ENCODE peak calls at places on chromosomes 3 and 15, in seven cellular contexts. C, Q, D, K, M, Y and L are unnamed samples.

GRCh38 chr15:69414702-69415161 is 583 bp downstream of the KIF23 start:
- DNase-seq in C (peak), M (peak), Q (peak), Y (peak), K (no peak), D (peak), L (peak)

GRCh38 chr3:192901435-192901834 is 16.2 kb downstream of the MB21D2 start:
- DNase-seq in D (no peak), K (no peak), Q (no peak), M (peak), Y (no peak), C (peak), L (no peak)

GRCh38 chr3:158058775-158059174 is 47.4 kb downstream of the SHOX2 start:
- DNase-seq in Q (no peak), M (no peak), C (no peak), D (no peak), K (no peak), Y (no peak), L (no peak)

GRCh38 chr3:119524931-119525662 is 26.8 kb downstream of the TIMMDC1 start:
- DNase-seq in D (peak), Q (peak), Y (no peak), K (no peak), M (no peak), C (no peak), L (no peak)

GRCh38 chr15:76058714-76059319 is 968 bp upstream of the TMEM266 start:
- DNase-seq in M (peak), D (no peak), C (no peak), K (no peak), Y (no peak), Q (peak), L (no peak)

GRCh38 chr3:132318451-132318850 is 1.2 kb downstream of the ACP3 start:
- DNase-seq in K (no peak), Q (no peak), Y (no peak), C (no peak), D (no peak), M (peak), L (no peak)

GRCh38 chr3:158801200-158801599 is 654 bp upstream of the MFSD1 start:
- DNase-seq in D (no peak), K (no peak), Q (peak), C (no peak), M (no peak), Y (no peak), L (no peak)

GRCh38 chr15:62928996-62929350 is 113.6 kb upstream of the TPM1 start:
- DNase-seq in C (peak), Q (no peak), D (no peak), M (peak), K (no peak), Y (no peak), L (no peak)

GRCh38 chr3:94784274-94784673 is 721.4 kb downstream of the NSUN3 start:
- DNase-seq in K (no peak), Q (no peak), Y (no peak), C (no peak), D (no peak), M (no peak), L (no peak)

GRCh38 chr15:73989001-73989798 is 2.9 kb downstream of the STOML1 start:
- DNase-seq in M (peak), C (no peak), D (no peak), Y (no peak), Q (no peak), K (no peak), L (no peak)

GRCh38 chr15:92524161-92524560 is 130.5 kb downstream of the ST8SIA2 start:
- DNase-seq in Q (no peak), K (no peak), Y (no peak), D (no peak), M (no peak), C (no peak), L (no peak)

GRCh38 chr3:185701891-185702563 is 115.9 kb downstream of the SENP2 start:
- DNase-seq in Y (no peak), C (no peak), Q (peak), K (no peak), M (no peak), D (no peak), L (no peak)

GRCh38 chr3:140050977-140051957 is 116.3 kb downstream of the CLSTN2 start:
- DNase-seq in C (no peak), Q (peak), M (no peak), D (no peak), K (no peak), Y (no peak), L (no peak)
- TF ChIP-seq CTCF in C (peak), Q (peak), M (peak), D (no peak), K (no peak), Y (no peak), L (peak)

DNA sequence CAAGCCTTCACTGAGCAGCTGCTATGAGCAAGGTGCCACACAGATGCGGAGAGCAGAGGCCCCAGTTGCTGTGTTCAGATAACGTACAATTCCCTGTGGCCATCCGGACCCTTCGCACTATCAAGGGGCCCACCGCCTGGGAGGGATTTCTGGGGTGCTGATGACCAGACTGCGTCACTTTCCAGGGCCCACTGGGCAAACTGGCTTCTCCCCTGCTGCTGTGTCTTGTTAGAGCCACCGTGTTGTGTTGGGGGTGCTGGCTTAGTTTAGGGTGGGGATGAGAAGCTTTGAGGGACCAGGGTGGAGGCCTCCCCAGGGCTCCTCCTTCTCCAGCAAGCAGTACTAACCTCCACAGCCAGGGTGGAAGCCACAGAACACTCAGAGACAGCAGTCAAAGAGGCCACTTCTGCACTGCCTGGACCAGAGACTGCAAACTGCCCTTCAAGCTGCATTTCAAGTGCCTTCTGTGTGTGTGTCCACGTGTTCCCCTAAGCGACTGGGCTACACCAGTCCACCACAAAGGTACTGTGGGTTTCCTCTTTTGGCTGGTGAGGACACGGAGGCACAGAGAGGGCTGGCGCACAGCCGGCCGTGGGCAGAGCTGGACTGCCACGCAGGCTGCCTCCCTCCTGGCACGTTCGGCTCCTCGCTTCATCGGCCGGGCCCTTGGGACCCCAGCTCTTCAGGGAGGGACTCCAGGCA is 61.1 kb downstream of the MGLL start:
- DNase-seq in Q (no peak), M (no peak), K (no peak), Y (peak), C (no peak), D (no peak), L (no peak)
- TF ChIP-seq CTCF in Q (no peak), M (no peak), K (no peak), Y (peak), C (no peak), D (no peak), L (no peak)

GRCh38 chr15:57109005-57109404 is 190.6 kb downstream of the TCF12 start:
- DNase-seq in Q (no peak), D (no peak), Y (no peak), M (no peak), K (no peak), C (no peak), L (no peak)

GRCh38 chr15:57114070-57114469 is 195.6 kb downstream of the TCF12 start:
- DNase-seq in K (no peak), D (no peak), M (peak), Y (no peak), Q (no peak), C (no peak), L (no peak)

GRCh38 chr15:57112178-57112577 is 193.7 kb downstream of the TCF12 start:
- DNase-seq in M (no peak), D (no peak), C (no peak), Y (no peak), K (no peak), Q (peak), L (no peak)

DNA sequence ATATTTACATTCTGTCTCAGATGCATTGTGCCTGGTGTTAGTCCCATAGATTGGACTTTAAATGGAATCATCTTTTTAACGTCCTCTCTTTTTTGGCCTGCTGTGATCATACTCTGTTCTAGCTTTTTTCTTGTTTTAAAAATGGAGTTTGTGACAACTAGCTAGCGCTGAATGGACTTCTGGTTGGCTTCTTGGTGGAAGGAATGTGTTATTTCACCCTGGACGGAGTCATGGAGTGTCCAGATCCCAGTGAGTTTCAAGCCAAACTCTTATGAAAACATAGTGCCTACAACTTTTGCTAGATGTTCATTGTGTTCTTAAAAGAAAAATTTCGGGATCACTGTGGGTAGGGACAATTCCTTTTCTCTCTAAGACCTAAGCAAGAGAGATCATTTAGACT is 192.6 kb downstream of the TCF12 start:
- DNase-seq in C (no peak), D (no peak), K (no peak), M (no peak), Q (peak), Y (no peak), L (no peak)
- TF ChIP-seq CTCF in C (no peak), D (no peak), K (no peak), M (peak), Q (no peak), Y (no peak), L (peak)

DNA sequence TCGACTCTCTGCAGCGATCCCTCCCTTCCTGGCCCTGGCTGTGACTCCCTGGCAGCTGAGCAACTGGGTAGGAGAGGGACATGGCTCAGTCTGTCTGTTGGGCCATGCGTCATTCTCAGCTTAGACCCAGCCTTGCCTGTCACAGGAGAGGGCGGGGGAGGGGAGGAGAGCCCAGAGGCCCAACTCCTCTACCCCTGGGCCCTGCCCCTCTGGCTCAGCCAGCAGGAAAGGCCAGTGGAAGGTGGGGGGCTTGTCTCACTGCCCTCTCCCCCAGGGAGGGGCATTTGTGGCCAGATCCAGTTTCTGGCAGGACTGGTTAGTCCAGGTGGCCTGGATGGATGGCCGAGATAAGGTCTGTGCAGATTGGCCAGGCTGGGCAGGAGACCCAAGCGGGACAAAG is 31.6 kb downstream of the DNAJB8 start:
- DNase-seq in Y (no peak), K (no peak), Q (peak), C (no peak), M (no peak), D (no peak), L (peak)
- TF ChIP-seq CTCF in Y (no peak), K (no peak), Q (no peak), C (no peak), M (no peak), D (no peak), L (no peak)

GRCh38 chr15:52678036-52678467 is 1.1 kb downstream of the ATOSA start:
- DNase-seq in C (no peak), Y (peak), Q (peak), M (peak), K (peak), D (peak), L (no peak)

GRCh38 chr15:52678468-52679231 is 538 bp downstream of the ATOSA start:
- DNase-seq in M (peak), C (no peak), Y (peak), K (peak), Q (peak), D (peak), L (peak)

GRCh38 chr15:52680041-52680391 is 828 bp upstream of the ATOSA start:
- DNase-seq in D (no peak), Y (no peak), M (peak), Q (no peak), C (no peak), K (no peak), L (no peak)

GRCh38 chr15:52680756-52681155 is 1.6 kb upstream of the ATOSA start:
- DNase-seq in Y (no peak), C (no peak), K (no peak), Q (no peak), M (no peak), D (no peak), L (no peak)

DNA sequence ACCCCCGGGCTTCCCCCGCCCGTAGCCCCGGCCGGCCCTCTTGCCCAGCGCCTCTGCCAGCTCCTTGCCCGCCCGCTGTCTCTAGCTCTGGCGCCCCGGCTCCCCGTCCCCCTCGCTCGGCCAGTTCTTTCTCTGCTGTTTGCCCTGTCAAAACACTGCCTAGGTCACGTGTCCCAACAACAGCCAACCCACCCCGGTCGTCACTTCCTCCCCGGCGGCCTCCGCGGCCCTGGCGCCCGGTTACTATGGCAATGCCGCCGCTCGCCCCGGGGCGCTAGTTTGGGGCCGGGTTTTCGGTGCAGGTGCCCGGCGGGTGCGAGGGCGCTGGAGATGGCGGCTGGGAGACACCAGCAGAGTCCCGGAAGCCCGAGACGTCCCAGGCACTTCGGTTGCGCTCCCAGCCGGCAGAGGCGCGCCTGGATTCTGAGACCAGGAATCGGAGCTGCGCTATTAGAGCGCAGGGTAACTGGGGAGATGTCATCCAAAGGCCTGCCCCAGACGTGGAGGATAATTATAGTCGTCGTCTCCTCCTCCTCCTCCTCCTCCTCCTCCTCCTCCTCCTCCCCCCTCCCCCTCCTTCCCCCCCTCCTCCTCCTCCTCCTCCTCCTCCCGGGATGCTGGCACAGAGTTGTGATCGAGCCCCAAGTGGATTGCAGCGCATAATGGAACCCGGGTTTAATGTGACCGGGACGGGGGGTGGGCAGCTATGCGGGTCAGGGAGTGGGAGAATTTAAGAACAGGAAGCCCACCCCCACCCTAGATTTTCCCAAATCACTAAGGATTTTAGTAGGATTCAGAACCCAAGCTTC is at the start of gene ATOSA:
- DNase-seq in Q (peak), Y (peak), C (peak), K (peak), D (peak), M (peak), L (peak)
- TF ChIP-seq CTCF in Q (no peak), Y (peak), C (no peak), K (no peak), D (peak), M (peak), L (peak)

DNA sequence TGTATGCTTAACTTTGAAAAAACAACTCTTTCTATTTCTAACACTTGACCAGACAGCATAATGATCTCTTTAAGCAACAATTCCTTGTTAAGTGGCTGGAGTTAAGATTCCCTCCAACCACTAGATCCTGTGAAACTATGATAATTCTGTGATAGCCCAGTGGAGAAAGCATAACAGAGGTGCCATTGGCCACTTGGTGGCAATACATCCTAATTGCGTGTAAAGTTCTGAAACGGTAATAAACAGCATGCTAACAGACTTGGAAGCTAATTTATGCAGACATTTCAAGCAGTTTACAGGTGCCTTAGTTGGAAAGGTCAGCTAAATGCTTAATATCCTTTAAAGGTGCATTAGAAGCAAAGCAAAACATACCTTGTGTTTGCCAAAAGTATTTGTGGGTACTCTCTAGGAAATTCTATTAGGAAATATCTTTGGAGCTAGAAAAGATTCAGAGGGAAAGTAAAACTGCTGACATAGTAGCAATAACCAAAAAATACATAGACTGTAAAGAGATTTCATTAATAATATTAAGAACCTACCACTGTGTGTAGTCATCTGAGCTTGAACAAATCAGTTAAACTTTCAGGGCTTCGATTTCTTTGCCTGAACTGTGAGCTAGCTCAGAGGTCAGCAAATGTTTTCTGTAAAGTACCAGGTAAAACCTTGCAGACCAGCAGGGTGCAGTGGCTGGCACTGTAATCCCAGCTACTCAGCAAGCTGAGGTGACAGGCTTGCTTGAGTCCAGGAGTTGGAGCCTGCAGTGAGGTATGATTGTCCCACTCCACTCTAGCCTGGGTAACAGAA is 19.0 kb upstream of the CSTA start:
- DNase-seq in C (no peak), M (no peak), Q (peak), K (no peak), Y (no peak), D (no peak), L (no peak)
- TF ChIP-seq CTCF in C (peak), M (peak), Q (peak), K (no peak), Y (no peak), D (no peak), L (peak)

GRCh38 chr15:28786521-28786920 is 61.9 kb downstream of the GOLGA6L7 start:
- DNase-seq in D (no peak), Q (no peak), C (no peak), Y (no peak), K (no peak), M (no peak), L (no peak)
- TF ChIP-seq CTCF in D (no peak), Q (no peak), C (no peak), Y (no peak), K (no peak), M (no peak), L (no peak)

GRCh38 chr15:40307421-40308165 is at the start of gene PLCB2:
- DNase-seq in Q (peak), D (no peak), C (no peak), Y (peak), K (peak), M (peak), L (no peak)
- TF ChIP-seq CTCF in Q (peak), D (no peak), C (peak), Y (no peak), K (peak), M (peak), L (peak)

GRCh38 chr15:47500823-47501222 is 216.5 kb upstream of the SEMA6D start:
- DNase-seq in K (no peak), M (no peak), C (no peak), Q (peak), Y (no peak), D (no peak), L (no peak)

DNA sequence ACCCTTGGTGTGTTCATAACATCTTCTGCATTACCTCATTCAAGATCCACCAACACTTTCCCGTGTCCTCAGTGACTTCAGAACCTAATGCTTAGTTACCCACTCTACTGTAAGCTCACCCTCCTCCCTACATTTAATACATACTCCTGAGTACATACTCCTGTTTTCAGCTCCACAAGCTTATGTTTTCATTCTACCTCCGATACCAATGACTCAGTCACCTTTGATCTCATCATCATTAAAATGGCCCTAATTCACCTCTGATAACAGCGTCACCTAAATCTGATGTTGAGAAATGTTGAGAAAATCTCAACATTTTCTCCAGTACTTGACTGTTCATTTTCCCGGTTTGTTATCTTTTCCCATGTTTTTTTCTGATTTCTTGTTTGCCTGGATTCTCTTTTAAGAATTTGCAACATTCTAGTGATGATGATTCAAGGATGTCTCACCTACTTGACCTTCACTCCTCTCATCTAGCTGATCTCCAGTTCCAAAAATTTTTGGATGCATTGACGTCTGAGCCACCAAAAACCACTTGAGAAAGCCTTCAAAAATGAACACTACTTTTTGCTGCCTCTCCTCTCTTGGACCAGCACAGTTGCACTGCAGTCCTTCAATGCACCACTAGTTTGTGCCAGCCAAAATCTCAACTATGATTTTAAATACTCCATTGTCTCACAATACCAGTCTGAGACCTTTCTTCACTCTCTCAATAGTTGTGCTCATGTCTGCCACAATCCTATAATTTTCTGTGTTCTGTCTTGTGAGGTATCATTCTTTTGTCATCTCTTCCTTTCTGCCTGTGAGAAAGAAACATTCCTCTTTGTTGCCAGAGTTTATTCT is 220.7 kb upstream of the SEMA6D start:
- DNase-seq in Q (peak), K (no peak), D (no peak), M (no peak), C (no peak), Y (no peak), L (no peak)
- TF ChIP-seq CTCF in Q (no peak), K (no peak), D (no peak), M (peak), C (no peak), Y (no peak), L (peak)